ENCODE peak calls at places on chromosomes 4 and X, in eight cellular contexts. One of them, this sample, is unnamed.

GRCh38 chr4:89290727-89291126 is 16.9 kb downstream of the GPRIN3 start:
- DNase-seq in esophagus muscularis mucosa: no peak
- DNase-seq in K562: no peak
- DNase-seq in endothelial cell of umbilical vein: no peak
- DNase-seq in GM23338: no peak
- DNase-seq in prostate gland: no peak
- DNase-seq in GM12878: no peak
- DNase-seq in stomach: no peak
- DNase-seq in this sample: no peak

GRCh38 chr4:140626982-140627381 is 58.2 kb upstream of the UCP1 start:
- DNase-seq in GM23338: no peak
- DNase-seq in endothelial cell of umbilical vein: peak
- DNase-seq in esophagus muscularis mucosa: no peak
- DNase-seq in stomach: no peak
- DNase-seq in GM12878: no peak
- DNase-seq in prostate gland: no peak
- DNase-seq in K562: no peak
- DNase-seq in this sample: no peak

GRCh38 chr4:182533948-182534347 is 290.7 kb downstream of the TENM3 start:
- DNase-seq in stomach: no peak
- DNase-seq in GM12878: no peak
- DNase-seq in K562: no peak
- DNase-seq in esophagus muscularis mucosa: no peak
- DNase-seq in endothelial cell of umbilical vein: peak
- DNase-seq in prostate gland: no peak
- DNase-seq in GM23338: no peak
- DNase-seq in this sample: no peak

GRCh38 chr4:5689065-5689464 is 19.3 kb downstream of the EVC2 start:
- DNase-seq in prostate gland: no peak
- DNase-seq in GM12878: no peak
- DNase-seq in esophagus muscularis mucosa: no peak
- DNase-seq in K562: no peak
- DNase-seq in endothelial cell of umbilical vein: no peak
- DNase-seq in GM23338: no peak
- DNase-seq in stomach: no peak
- DNase-seq in this sample: no peak

GRCh38 chr4:147325566-147325965 is 155.3 kb upstream of the EDNRA start:
- DNase-seq in GM12878: no peak
- DNase-seq in endothelial cell of umbilical vein: no peak
- DNase-seq in K562: no peak
- DNase-seq in stomach: no peak
- DNase-seq in prostate gland: no peak
- DNase-seq in esophagus muscularis mucosa: no peak
- DNase-seq in GM23338: no peak
- DNase-seq in this sample: no peak

GRCh38 chr4:26746742-26747351 is 113.8 kb upstream of the STIM2 start:
- DNase-seq in prostate gland: no peak
- DNase-seq in stomach: no peak
- DNase-seq in GM23338: no peak
- DNase-seq in esophagus muscularis mucosa: no peak
- DNase-seq in GM12878: peak
- DNase-seq in K562: no peak
- DNase-seq in endothelial cell of umbilical vein: no peak
- DNase-seq in this sample: no peak

GRCh38 chrX:7054219-7055206 is 93.0 kb upstream of the STS start:
- DNase-seq in GM12878: no peak
- DNase-seq in K562: no peak
- DNase-seq in stomach: no peak
- DNase-seq in endothelial cell of umbilical vein: no peak
- DNase-seq in GM23338: no peak
- DNase-seq in prostate gland: no peak
- DNase-seq in esophagus muscularis mucosa: no peak
- DNase-seq in this sample: no peak

GRCh38 chr4:72352746-72353145 is 216.3 kb downstream of the ADAMTS3 start:
- DNase-seq in stomach: no peak
- DNase-seq in K562: no peak
- DNase-seq in GM12878: no peak
- DNase-seq in GM23338: no peak
- DNase-seq in esophagus muscularis mucosa: no peak
- DNase-seq in prostate gland: peak
- DNase-seq in endothelial cell of umbilical vein: no peak
- DNase-seq in this sample: no peak

GRCh38 chrX:122512561-122513072 is 671.5 kb upstream of the GRIA3 start:
- DNase-seq in endothelial cell of umbilical vein: no peak
- DNase-seq in stomach: no peak
- DNase-seq in GM12878: no peak
- DNase-seq in GM23338: no peak
- DNase-seq in prostate gland: no peak
- DNase-seq in esophagus muscularis mucosa: no peak
- DNase-seq in K562: no peak
- DNase-seq in this sample: no peak

GRCh38 chr4:56530269-56531148 is 24.9 kb downstream of the ARL9 start:
- DNase-seq in stomach: peak
- DNase-seq in GM12878: no peak
- DNase-seq in K562: peak
- DNase-seq in esophagus muscularis mucosa: peak
- DNase-seq in prostate gland: peak
- DNase-seq in endothelial cell of umbilical vein: peak
- DNase-seq in GM23338: peak
- DNase-seq in this sample: peak
- TF ChIP-seq POLR2AphosphoS5 in stomach: no peak
- TF ChIP-seq POLR2AphosphoS5 in GM12878: no peak
- TF ChIP-seq POLR2AphosphoS5 in K562: peak
- TF ChIP-seq POLR2AphosphoS5 in esophagus muscularis mucosa: peak
- TF ChIP-seq POLR2AphosphoS5 in prostate gland: no peak
- TF ChIP-seq POLR2AphosphoS5 in endothelial cell of umbilical vein: no peak
- TF ChIP-seq POLR2AphosphoS5 in GM23338: no peak
- TF ChIP-seq POLR2AphosphoS5 in this sample: peak

DNA sequence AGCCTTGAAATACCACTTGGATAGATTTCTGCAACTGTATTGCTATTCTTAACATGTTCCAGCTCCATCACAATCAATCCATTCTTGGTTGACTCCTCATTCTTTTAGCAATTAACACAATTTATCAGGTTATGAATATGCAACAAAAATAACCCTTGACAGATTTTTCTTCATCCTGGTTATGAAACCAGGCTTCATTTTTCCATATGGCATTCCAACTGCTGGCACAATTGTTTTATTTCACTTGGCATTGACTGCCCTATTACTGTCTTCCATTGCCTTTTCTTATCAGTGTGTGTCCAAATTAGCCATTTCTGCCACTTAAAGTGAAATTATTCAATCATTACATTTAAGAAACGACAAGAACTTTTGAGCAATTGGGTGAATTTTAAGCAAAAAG is 388.8 kb upstream of the EPHA5 start:
- DNase-seq in GM23338: no peak
- DNase-seq in stomach: no peak
- DNase-seq in endothelial cell of umbilical vein: no peak
- DNase-seq in GM12878: no peak
- DNase-seq in prostate gland: no peak
- DNase-seq in K562: no peak
- DNase-seq in esophagus muscularis mucosa: no peak
- DNase-seq in this sample: no peak
- TF ChIP-seq CTCF in GM23338: no peak
- TF ChIP-seq CTCF in stomach: no peak
- TF ChIP-seq CTCF in endothelial cell of umbilical vein: no peak
- TF ChIP-seq CTCF in GM12878: no peak
- TF ChIP-seq CTCF in prostate gland: no peak
- TF ChIP-seq CTCF in K562: no peak
- TF ChIP-seq CTCF in esophagus muscularis mucosa: no peak
- TF ChIP-seq CTCF in this sample: no peak

DNA sequence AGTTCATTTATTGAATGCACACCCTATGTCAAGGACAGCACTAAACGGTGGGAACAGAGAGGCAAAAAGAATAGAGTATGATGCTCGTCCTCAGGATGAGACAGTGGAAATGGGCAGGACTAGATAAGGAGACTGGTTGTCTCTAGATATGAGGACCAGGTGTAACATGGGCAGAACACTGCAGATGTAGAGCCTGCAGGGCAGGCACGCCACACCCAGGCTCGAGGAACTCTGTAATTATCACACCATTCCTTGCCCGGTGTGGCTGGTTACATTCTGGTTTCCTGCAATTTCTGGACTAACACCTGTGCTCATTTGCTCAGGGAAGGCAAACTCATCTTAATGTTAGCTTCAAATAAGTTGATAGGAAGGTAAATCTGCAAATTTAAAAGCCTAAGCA is 334.4 kb downstream of the DHX15 start:
- DNase-seq in stomach: no peak
- DNase-seq in esophagus muscularis mucosa: no peak
- DNase-seq in prostate gland: no peak
- DNase-seq in GM23338: no peak
- DNase-seq in GM12878: no peak
- DNase-seq in endothelial cell of umbilical vein: no peak
- DNase-seq in K562: no peak
- DNase-seq in this sample: no peak
- H3K27ac ChIP-seq in stomach: no peak
- H3K27ac ChIP-seq in esophagus muscularis mucosa: no peak
- H3K27ac ChIP-seq in prostate gland: no peak
- H3K27ac ChIP-seq in GM23338: no peak
- H3K27ac ChIP-seq in GM12878: no peak
- H3K27ac ChIP-seq in endothelial cell of umbilical vein: no peak
- H3K27ac ChIP-seq in K562: no peak
- H3K27ac ChIP-seq in this sample: no peak

GRCh38 chrX:73916931-73917657 is 354.1 kb downstream of the CHIC1 start:
- DNase-seq in GM23338: peak
- DNase-seq in GM12878: no peak
- DNase-seq in endothelial cell of umbilical vein: peak
- DNase-seq in prostate gland: no peak
- DNase-seq in K562: no peak
- DNase-seq in esophagus muscularis mucosa: no peak
- DNase-seq in stomach: no peak
- DNase-seq in this sample: no peak
- TF ChIP-seq POLR2AphosphoS5 in GM23338: no peak
- TF ChIP-seq POLR2AphosphoS5 in GM12878: no peak
- TF ChIP-seq POLR2AphosphoS5 in endothelial cell of umbilical vein: peak
- TF ChIP-seq POLR2AphosphoS5 in prostate gland: no peak
- TF ChIP-seq POLR2AphosphoS5 in K562: no peak
- TF ChIP-seq POLR2AphosphoS5 in esophagus muscularis mucosa: no peak
- TF ChIP-seq POLR2AphosphoS5 in stomach: no peak
- TF ChIP-seq POLR2AphosphoS5 in this sample: no peak

This sample was measured in vagina.